ENCODE peak calls at places on chromosomes 4 and X, in five cellular contexts. M is COR-L47, N is chondrocyte, F is NCI-H1092 treated with DMSO at 0.1 percent for 48 hours, A is Daoy. C is an unnamed sample.

GRCh38 chr4:17911608-17912007 is 100.8 kb downstream of the NCAPG start:
- DNase-seq in A (no peak), F (no peak), M (no peak), N (no peak), C (no peak)

GRCh38 chrX:18041656-18042055 is 179.0 kb downstream of the BEND2 start:
- DNase-seq in F (no peak), M (no peak), N (no peak), A (peak; percentile 49), C (no peak)

GRCh38 chr4:11451720-11452119 is 23.0 kb upstream of the HS3ST1 start:
- DNase-seq in F (no peak), N (no peak), M (no peak), A (no peak), C (no peak)

GRCh38 chr4:151822331-151822730 is 61.5 kb upstream of the GATB start:
- DNase-seq in M (no peak), F (no peak), A (no peak), N (no peak), C (no peak)

GRCh38 chr4:158529505-158529904 is 7.8 kb downstream of the RXFP1 start:
- DNase-seq in A (no peak), M (no peak), F (no peak), N (no peak), C (no peak)

GRCh38 chr4:140249351-140249750 is 95.4 kb upstream of the MAML3 start:
- DNase-seq in F (no peak), A (no peak), N (no peak), M (no peak), C (no peak)

GRCh38 chr4:122803788-122804208 is 22.8 kb upstream of the FGF2 start:
- DNase-seq in N (no peak), M (no peak), F (no peak), A (no peak), C (no peak)

GRCh38 chr4:145843148-145843547 is 95.5 kb downstream of the ZNF827 start:
- DNase-seq in N (no peak), F (no peak), A (no peak), M (no peak), C (no peak)

GRCh38 chr4:3030551-3031356 is 43.6 kb downstream of the HTT-AS start:
- DNase-seq in N (no peak), A (no peak), M (no peak), F (no peak), C (no peak)

GRCh38 chr4:20253799-20254409 is 2.2 kb downstream of the SLIT2 start:
- DNase-seq in N (peak; percentile 92), M (peak; percentile 27), A (peak; percentile 41), F (peak; percentile 39), C (no peak)

GRCh38 chrX:66408507-66408906 is 230.4 kb downstream of the EDA2R start:
- DNase-seq in A (no peak), M (no peak), N (no peak), F (no peak), C (no peak)

GRCh38 chr4:23135792-23136645 is 443.3 kb downstream of the GBA3 start:
- DNase-seq in M (peak; percentile 69), A (peak; percentile 20), N (no peak), F (peak; percentile 54), C (peak; percentile 8)

GRCh38 chr4:152651473-152652060 is 28.2 kb downstream of the TMEM154 start:
- DNase-seq in A (no peak), F (no peak), N (no peak), M (no peak), C (no peak)

GRCh38 chrX:56797966-56798711 is 69.1 kb downstream of the NBDY start:
- DNase-seq in N (peak; percentile 24), A (no peak), M (no peak), F (peak; percentile 33), C (peak; percentile 22)

GRCh38 chr4:44845309-44845708 is 119.0 kb upstream of the GNPDA2 start:
- DNase-seq in N (no peak), A (no peak), F (no peak), M (no peak), C (no peak)

GRCh38 chrX:39974228-39974627 is 123.5 kb downstream of the BCOR start:
- DNase-seq in N (no peak), A (no peak), M (no peak), F (peak; percentile 13), C (no peak)

GRCh38 chrX:100647095-100647494 is 3.1 kb downstream of the SRPX2 start:
- DNase-seq in A (no peak), F (no peak), M (no peak), N (no peak), C (no peak)

GRCh38 chr4:3786196-3786869 is 20.1 kb downstream of the ADRA2C start:
- DNase-seq in M (peak; percentile 82), A (peak; percentile 38), F (peak; percentile 94), N (no peak), C (peak; percentile 65)

GRCh38 chrX:5176766-5177165 is 1051.9 kb downstream of the NLGN4X start:
- DNase-seq in A (no peak), F (no peak), N (no peak), M (no peak), C (no peak)

GRCh38 chrX:44619039-44619438 is 76.4 kb upstream of the FUNDC1 start:
- DNase-seq in F (no peak), A (no peak), N (no peak), M (no peak), C (no peak)

GRCh38 chr4:87978656-87979055 is 3.1 kb downstream of the SPP1 start:
- DNase-seq in M (no peak), N (no peak), F (no peak), A (no peak), C (no peak)